ENCODE peak calls at places on chromosomes 13 and 19, in seven cellular contexts. Z is activated naive CD4-positive, alpha-beta T cell treated with anti-CD3 and anti-CD28 coated beads, Interleukin-2, amount 10 ng/mL, durations not matched to agents 7 days and 5 days; S is ELF-1; W is psoas muscle; O is activated CD4-positive, alpha-beta T cell treated with anti-CD3 and anti-CD28 coated beads, Interleukin-2, amount 10 ng/mL, durations not matched to agents 7 days and 5 days; B is SK-N-SH; Y is left colon. M is an unnamed sample.

GRCh38 chr19:3243851-3244700 is 19.6 kb downstream of the CELF5 start:
- DNase-seq in Z (peak; percentile 77), S (peak; percentile 70), W (peak; percentile 26), O (peak; percentile 76), B (no peak), Y (peak; percentile 53), M (no peak)

GRCh38 chr13:30119476-30119875 is 187.9 kb downstream of the KATNAL1 start:
- DNase-seq in Z (peak; percentile 69), S (peak; percentile 66), W (no peak), O (peak; percentile 73), B (no peak), Y (peak; percentile 35), M (no peak)

GRCh38 chr13:79522583-79522982 is 41.6 kb downstream of the NDFIP2 start:
- DNase-seq in Z (peak; percentile 47), S (no peak), W (no peak), O (peak; percentile 58), B (no peak), Y (no peak), M (no peak)

GRCh38 chr13:49134305-49134704 is 85.8 kb upstream of the MLNR start:
- DNase-seq in Z (no peak), S (no peak), W (no peak), O (no peak), B (no peak), Y (no peak), M (no peak)

GRCh38 chr13:33752631-33753030 is 65.3 kb upstream of the RFC3 start:
- DNase-seq in Z (no peak), S (no peak), W (no peak), O (no peak), B (no peak), Y (no peak), M (no peak)

GRCh38 chr19:53037101-53038097 is 7.1 kb upstream of the ERVV-2 start:
- DNase-seq in Z (peak; percentile 45), S (peak; percentile 66), W (no peak), O (peak; percentile 21), B (peak; percentile 85), Y (no peak), M (no peak)

GRCh38 chr13:108104736-108105135 is 110.6 kb downstream of the LIG4 start:
- DNase-seq in Z (no peak), S (no peak), W (no peak), O (no peak), B (no peak), Y (no peak), M (no peak)

GRCh38 chr13:60562081-60562764 is 165.2 kb downstream of the TDRD3 start:
- DNase-seq in Z (no peak), S (no peak), W (no peak), O (no peak), B (no peak), Y (no peak), M (no peak)

GRCh38 chr19:45472557-45473365 is 5.0 kb downstream of the FOSB start:
- DNase-seq in Z (peak; percentile 54), S (peak; percentile 39), W (no peak), O (no peak), B (no peak), Y (no peak), M (no peak)

GRCh38 chr19:2663920-2664571 is 38.4 kb downstream of the GNG7 start:
- DNase-seq in Z (no peak), S (no peak), W (no peak), O (no peak), B (peak; percentile 17), Y (peak; percentile 41), M (no peak)

GRCh38 chr13:33676045-33676699 is 141.8 kb upstream of the RFC3 start:
- DNase-seq in Z (no peak), S (no peak), W (no peak), O (no peak), B (no peak), Y (peak; percentile 36), M (no peak)

GRCh38 chr19:1905071-1905862 is at the start of the genes ADAT3 and SCAMP4:
- DNase-seq in Z (peak; percentile 99), S (peak; percentile 99), W (peak; percentile 100), O (peak; percentile 99), B (peak; percentile 98), Y (peak; percentile 99), M (peak; percentile 100)

GRCh38 chr13:50280538-50280937 is 265.3 kb downstream of the KCNRG start:
- DNase-seq in Z (no peak), S (no peak), W (no peak), O (no peak), B (no peak), Y (no peak), M (no peak)

M was measured in upper lobe of left lung.